ENCODE peak calls at places on chromosomes 6 and 20, in nine cellular contexts. C is sigmoid colon, U is mucosa of descending colon, E is kidney epithelial cell, M is mesothelial cell of epicardium, W is cardiac muscle cell, P is HFFc6, B is suprapubic skin, J is ovary. H is an unnamed sample.

GRCh38 chr20:5973172-5973571 is 22.7 kb downstream of the MCM8 start:
- DNase-seq in B (no peak), E (peak; percentile 92), C (no peak), J (no peak), U (no peak), W (no peak), P (no peak), M (no peak), H (no peak)

GRCh38 chr20:17616480-17617211 is 46.8 kb downstream of the DSTN start:
- DNase-seq in U (no peak), M (no peak), E (no peak), B (no peak), P (no peak), J (no peak), C (peak; percentile 71), W (no peak), H (no peak)

GRCh38 chr20:2327620-2328555 is 32.1 kb downstream of the TGM3 start:
- DNase-seq in C (no peak), W (no peak), M (no peak), B (no peak), E (no peak), J (no peak), P (no peak), U (no peak), H (no peak)

GRCh38 chr6:125970760-125971159 is 14.2 kb downstream of the HINT3 start:
- DNase-seq in M (no peak), E (no peak), W (no peak), U (no peak), P (no peak), J (no peak), C (no peak), B (no peak), H (no peak)

GRCh38 chr20:18377896-18378481 is 88.8 kb downstream of the DZANK1 start:
- DNase-seq in J (no peak), C (no peak), W (no peak), U (no peak), E (no peak), B (no peak), P (no peak), M (no peak), H (no peak)

GRCh38 chr6:52653151-52653550 is 17.8 kb upstream of the TMEM14A start:
- DNase-seq in J (no peak), U (no peak), E (no peak), B (no peak), C (no peak), P (no peak), W (no peak), M (no peak), H (no peak)

GRCh38 chr6:161242779-161243693 is 30.8 kb downstream of the AGPAT4 start:
- DNase-seq in P (no peak), B (peak; percentile 81), E (no peak), J (no peak), C (peak; percentile 60), U (no peak), M (no peak), W (no peak), H (no peak)

GRCh38 chr20:6504826-6505225 is 262.7 kb upstream of the BMP2 start:
- DNase-seq in P (no peak), J (no peak), W (no peak), E (no peak), M (no peak), C (no peak), U (no peak), B (no peak), H (no peak)

GRCh38 chr6:88208736-88209135 is 42.6 kb upstream of the CNR1 start:
- DNase-seq in J (no peak), P (no peak), B (no peak), E (no peak), W (no peak), C (no peak), U (no peak), M (no peak), H (no peak)

GRCh38 chr6:48986803-48987202 is 476.2 kb downstream of the MMUT start:
- DNase-seq in W (no peak), B (no peak), P (no peak), J (no peak), C (no peak), E (no peak), M (no peak), U (no peak), H (no peak)

GRCh38 chr20:53202781-53203180 is 230.6 kb downstream of the TSHZ2 start:
- DNase-seq in E (no peak), J (no peak), M (no peak), B (no peak), U (no peak), P (no peak), W (no peak), C (no peak), H (no peak)

GRCh38 chr20:54133434-54134427 is 40.1 kb downstream of the CYP24A1 start:
- DNase-seq in J (no peak), E (peak; percentile 81), P (no peak), U (no peak), M (no peak), B (no peak), W (no peak), C (no peak), H (no peak)

GRCh38 chr6:52590634-52590985 is 13.8 kb upstream of the TRAM2 start:
- DNase-seq in U (no peak), J (no peak), B (no peak), P (peak; percentile 62), M (no peak), E (no peak), W (no peak), C (no peak), H (no peak)

GRCh38 chr20:52783769-52784168 is 188.4 kb upstream of the TSHZ2 start:
- DNase-seq in M (no peak), P (no peak), U (no peak), B (no peak), C (no peak), E (no peak), W (no peak), J (no peak), H (no peak)

GRCh38 chr20:1357921-1358671 is 29.2 kb upstream of the SDCBP2 start:
- DNase-seq in W (no peak), B (no peak), U (no peak), E (no peak), C (no peak), P (no peak), J (no peak), M (no peak), H (no peak)

GRCh38 chr6:123802351-123802696 is 1.3 kb upstream of the NKAIN2 start:
- DNase-seq in W (no peak), E (no peak), P (no peak), B (no peak), U (no peak), M (no peak), C (no peak), J (no peak), H (no peak)

GRCh38 chr6:123803456-123803861 is 206 bp upstream of the NKAIN2 start:
- DNase-seq in P (no peak), M (no peak), B (no peak), W (no peak), U (no peak), E (no peak), C (no peak), J (no peak), H (no peak)

GRCh38 chr6:123801067-123801466 is 2.6 kb upstream of the NKAIN2 start:
- DNase-seq in C (no peak), U (no peak), W (no peak), P (no peak), B (no peak), J (no peak), M (no peak), E (no peak), H (no peak)

GRCh38 chr6:123803862-123804681 is at the start of gene NKAIN2:
- DNase-seq in J (no peak), B (no peak), U (peak; percentile 46), M (peak; percentile 40), E (no peak), P (no peak), C (no peak), W (peak; percentile 74), H (peak; percentile 80)

DNA sequence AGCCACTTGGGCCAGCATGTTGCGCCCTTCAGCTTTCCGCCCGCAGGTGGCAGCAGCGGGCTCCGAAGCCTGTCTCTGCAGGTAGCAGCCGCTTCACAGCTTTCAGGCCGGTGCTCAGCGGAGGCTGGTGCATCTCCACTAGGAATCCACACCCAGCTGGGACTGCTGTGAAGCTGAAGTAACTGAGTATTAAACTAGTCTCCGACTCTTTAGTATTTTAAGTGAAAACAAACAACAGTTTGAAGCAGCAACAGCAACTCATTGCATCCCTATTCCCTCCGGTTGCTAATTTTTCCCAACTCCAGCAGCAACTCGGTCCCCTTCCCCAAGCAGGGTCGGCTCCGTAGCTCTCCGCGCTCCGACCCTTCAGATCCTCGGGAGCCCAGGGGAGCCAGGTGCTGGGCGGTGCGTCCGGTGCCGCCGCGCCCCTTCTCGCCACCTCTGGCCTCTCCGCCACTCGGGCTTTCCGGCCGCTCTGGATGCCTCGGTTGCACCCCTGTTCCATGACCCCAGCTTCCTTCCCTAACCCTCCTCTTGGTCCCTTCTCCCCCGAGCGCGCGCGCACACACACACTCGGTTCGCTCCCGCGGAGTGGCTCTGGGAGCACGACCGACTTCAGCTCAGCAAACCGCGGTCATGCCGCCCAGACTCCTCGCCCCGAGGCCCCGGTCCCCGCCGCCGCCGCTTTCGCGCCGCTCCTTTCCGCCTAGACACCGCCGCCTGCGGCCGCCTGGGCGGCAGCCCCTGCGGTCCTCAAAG is 789 bp upstream of the NKAIN2 start:
- DNase-seq in U (peak; percentile 67), B (peak; percentile 70), C (peak; percentile 77), M (peak; percentile 90), W (peak; percentile 88), J (peak; percentile 27), P (peak; percentile 61), E (peak; percentile 58), H (peak; percentile 95)
- TF ChIP-seq CTCF in U (peak; percentile 86), B (peak; percentile 22), C (peak; percentile 66), M (peak; percentile 90), W (peak; percentile 97), J (peak; percentile 14), P (peak; percentile 89), E (peak; percentile 98), H (peak; percentile 98)

GRCh38 chr6:85756982-85757381 is 114.3 kb upstream of the SYNCRIP start:
- DNase-seq in C (no peak), J (no peak), P (peak; percentile 12), U (no peak), B (no peak), E (peak; percentile 0), W (peak; percentile 22), M (no peak), H (no peak)
- TF ChIP-seq CTCF in C (no peak), J (peak; percentile 12), P (peak; percentile 75), U (peak; percentile 16), B (no peak), E (peak; percentile 20), W (peak; percentile 40), M (peak; percentile 55), H (peak; percentile 83)

GRCh38 chr6:5766260-5766659 is 240.5 kb downstream of the NRN1 start:
- DNase-seq in M (no peak), P (no peak), C (no peak), W (no peak), E (no peak), J (no peak), U (no peak), B (no peak), H (no peak)
- TF ChIP-seq CTCF in M (no peak), P (peak; percentile 59), C (no peak), W (peak; percentile 37), E (peak; percentile 7), J (no peak), U (no peak), B (no peak), H (peak; percentile 57)

DNA sequence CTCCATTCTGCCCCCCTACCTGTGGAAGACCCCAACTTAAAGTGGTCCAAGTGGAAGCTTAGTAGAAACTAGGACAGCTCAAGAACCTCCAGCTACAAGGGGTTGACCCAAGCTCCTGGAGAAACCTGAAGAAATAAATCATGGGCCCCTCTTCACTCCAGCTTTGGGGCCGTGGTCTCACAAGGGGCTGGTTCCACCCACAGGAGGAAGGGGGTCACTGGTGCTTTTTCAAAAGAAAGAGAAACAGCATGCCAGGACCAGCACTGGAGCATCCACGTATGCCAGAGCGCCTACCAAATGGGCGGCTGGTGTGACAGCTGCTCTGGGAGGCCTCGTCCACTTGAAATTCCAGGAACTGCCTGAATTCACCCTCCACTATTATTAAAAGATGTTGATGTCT is 14.4 kb upstream of the ANKRD60 start:
- DNase-seq in M (no peak), P (no peak), W (no peak), J (no peak), B (no peak), C (no peak), E (no peak), U (no peak), H (no peak)
- TF ChIP-seq CTCF in M (no peak), P (no peak), W (no peak), J (no peak), B (no peak), C (no peak), E (no peak), U (no peak), H (no peak)

H was measured in chondrocyte.